ENCODE peak calls at places on chromosomes 4 and X, in ten cellular contexts. T is heart right ventricle, M is cardiac muscle cell, F is endothelial cell of umbilical vein, A is tibial nerve, K is psoas muscle, U is breast epithelium, L is thoracic aorta, Q is fibroblast of lung, C is A549. X is an unnamed sample. For H3K4me1, the result is how much of the 10 kb centered on the place peaks cover.

GRCh38 chr4:23890369-23891063 is 669 bp upstream of the PPARGC1A start:
- DNase-seq in Q (no peak), U (no peak), T (no peak), K (no peak), C (no peak), M (peak), L (no peak), A (no peak), F (no peak), X (no peak)

GRCh38 chrX:20515841-20516461 is 249.2 kb upstream of the RPS6KA3 start:
- DNase-seq in Q (peak), F (peak), L (no peak), U (no peak), T (no peak), M (peak), A (no peak), K (no peak), C (peak), X (no peak)

GRCh38 chr4:160159457-160159856 is 1056.6 kb downstream of the RAPGEF2 start:
- DNase-seq in A (no peak), F (no peak), M (no peak), Q (no peak), U (no peak), C (no peak), L (no peak), K (no peak), T (no peak), X (no peak)

GRCh38 chrX:16196829-16197228 is 29.5 kb downstream of the MAGEB17 start:
- DNase-seq in F (no peak), T (no peak), K (no peak), U (no peak), C (no peak), M (no peak), A (no peak), Q (no peak), L (no peak), X (no peak)

GRCh38 chrX:103565197-103565596 is 20.1 kb upstream of the TCEAL4 start:
- DNase-seq in Q (no peak), A (no peak), L (no peak), F (no peak), T (no peak), U (no peak), K (no peak), M (peak), C (no peak), X (no peak)

GRCh38 chr4:78653655-78654054 is 102.1 kb downstream of the ANXA3 start:
- DNase-seq in M (no peak), T (no peak), Q (peak), A (no peak), K (no peak), U (no peak), L (no peak), F (peak), C (no peak), X (no peak)

GRCh38 chr4:10456270-10457254 is 664 bp downstream of the ZNF518B start:
- DNase-seq in A (no peak), F (peak), Q (peak), K (peak), U (no peak), L (no peak), T (peak), C (peak), M (peak), X (no peak)

GRCh38 chr4:152606800-152607577 is 71.1 kb upstream of the FBXW7 start:
- DNase-seq in L (no peak), F (no peak), M (no peak), A (no peak), Q (no peak), K (no peak), T (no peak), U (no peak), C (no peak), X (peak)

GRCh38 chr4:55866290-55866907 is 13.0 kb downstream of the EXOC1 start:
- DNase-seq in M (peak), L (no peak), F (peak), K (no peak), T (no peak), Q (peak), U (no peak), C (peak), A (no peak), X (no peak)

DNA sequence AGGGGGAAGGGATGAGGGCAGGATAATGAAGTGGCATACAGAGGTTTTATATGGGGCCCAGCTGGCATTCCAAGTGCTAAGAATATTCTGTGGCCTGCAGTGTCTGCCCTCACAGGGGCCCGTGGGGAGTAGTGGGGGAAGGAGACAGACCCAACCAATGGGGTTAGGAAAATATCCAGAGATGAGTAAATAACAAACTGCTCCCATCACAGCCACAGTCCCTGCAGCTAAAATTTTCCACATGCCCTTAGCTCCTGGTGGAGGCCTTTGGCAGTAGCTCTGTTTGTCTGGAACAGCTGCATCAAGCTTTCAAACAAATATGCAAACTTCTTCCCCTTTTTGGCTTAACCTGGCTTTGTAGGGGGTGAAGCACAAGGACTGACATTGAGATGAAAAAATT is 3.1 kb downstream of the SRPX2 start:
- DNase-seq in M (peak), A (no peak), L (no peak), C (no peak), K (no peak), T (no peak), U (no peak), Q (peak), F (peak), X (no peak)
- H3K4me1 ChIP-seq in M (under half), A (under half), L (under half), C (half or more), K (under half), T (under half), U (under half), Q (under half), F (half or more), X (under half)

GRCh38 chr4:3207531-3208037 is 41.4 kb upstream of the MSANTD1 start:
- DNase-seq in U (peak), T (no peak), C (no peak), Q (no peak), L (no peak), F (peak), M (peak), K (no peak), A (no peak), X (no peak)
- H3K27ac ChIP-seq in U (no peak), T (no peak), C (no peak), Q (no peak), L (no peak), F (no peak), M (no peak), K (no peak), A (no peak), X (no peak)

DNA sequence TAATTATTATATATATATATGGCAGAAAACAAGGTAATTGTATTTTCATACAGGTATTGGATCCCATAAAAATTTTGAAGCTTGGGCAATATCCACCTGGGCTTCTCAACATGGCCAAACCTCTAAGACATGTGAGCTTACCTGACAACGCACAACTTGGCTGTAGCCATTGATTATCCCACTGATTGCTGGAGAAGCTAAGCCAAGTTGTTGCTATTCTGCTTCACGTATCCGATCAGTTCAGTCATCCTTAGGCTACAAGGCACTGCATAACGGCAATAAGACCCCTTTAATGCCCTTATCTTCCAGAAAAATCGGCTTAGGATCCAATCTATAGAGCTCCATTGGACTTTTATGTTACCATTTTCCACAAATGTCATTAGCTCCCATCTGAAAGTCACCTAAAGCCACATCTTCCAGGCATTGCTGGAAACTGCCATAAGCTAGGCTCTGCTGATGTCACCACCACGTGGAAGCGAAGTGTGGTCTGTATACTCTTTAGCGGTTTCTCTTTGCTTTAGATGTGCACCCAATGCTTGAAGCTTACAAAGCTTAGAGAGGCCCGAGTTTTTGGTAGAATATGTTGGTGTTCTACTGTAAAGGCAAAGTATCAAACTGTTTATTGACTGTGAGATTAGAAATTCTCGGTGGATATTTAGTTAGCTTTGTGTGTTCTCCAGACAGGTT is 163.1 kb downstream of the CPE start:
- DNase-seq in L (no peak), M (no peak), Q (no peak), K (no peak), C (no peak), T (no peak), U (no peak), A (no peak), F (no peak), X (no peak)
- H3K4me1 ChIP-seq in L (under half), M (under half), Q (under half), K (under half), C (under half), T (under half), U (under half), A (under half), F (under half), X (under half)

DNA sequence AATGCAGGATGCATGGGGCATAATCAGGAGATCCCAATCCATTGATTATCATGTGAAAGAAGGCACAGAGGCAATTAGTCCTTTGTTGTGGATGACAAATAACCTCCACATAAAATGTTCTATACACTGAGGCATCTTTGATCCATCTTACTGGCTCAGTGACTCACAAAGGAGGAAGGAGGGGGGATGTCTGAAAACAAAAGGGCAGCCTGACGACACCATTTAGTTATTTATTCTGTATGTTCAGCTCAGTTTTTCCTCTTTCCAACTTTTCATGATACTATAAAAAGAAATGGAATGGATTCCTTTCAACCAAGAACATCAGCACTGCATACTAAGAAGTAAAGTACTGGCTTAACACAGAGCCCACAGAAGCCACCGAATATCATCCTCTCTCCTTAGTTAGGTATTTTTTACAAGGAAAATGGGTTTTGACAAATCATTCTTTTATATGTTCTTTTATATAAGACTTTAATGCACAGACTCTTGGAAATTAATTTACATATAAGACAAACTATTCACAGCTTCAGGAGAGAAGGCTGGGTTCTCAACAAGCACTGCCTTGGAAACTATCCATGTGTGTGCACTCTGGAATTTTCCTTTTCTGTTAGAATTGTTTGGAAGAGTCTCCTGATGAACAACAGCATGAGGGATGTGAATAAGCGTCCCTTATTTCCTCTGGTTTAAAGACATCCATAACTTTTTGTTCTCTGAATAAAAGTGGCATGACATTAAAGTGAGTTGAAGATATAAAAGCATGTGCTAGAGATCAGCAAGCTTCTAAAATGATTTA is 135.6 kb downstream of the TSPAN5 start:
- DNase-seq in U (no peak), A (no peak), C (peak), M (peak), Q (peak), T (no peak), L (no peak), F (peak), K (no peak), X (no peak)
- H3K27ac ChIP-seq in U (no peak), A (no peak), C (peak), M (peak), Q (peak), T (no peak), L (no peak), F (peak), K (no peak), X (no peak)

GRCh38 chr4:72360075-72360474 is 208.9 kb downstream of the ADAMTS3 start:
- DNase-seq in C (no peak), F (no peak), Q (no peak), T (no peak), K (no peak), M (no peak), U (no peak), L (no peak), A (no peak), X (no peak)

GRCh38 chr4:72365981-72366380 is 203.0 kb downstream of the ADAMTS3 start:
- DNase-seq in U (no peak), K (no peak), T (no peak), A (no peak), M (no peak), L (no peak), F (no peak), C (no peak), Q (no peak), X (no peak)

GRCh38 chr4:72366601-72367000 is 202.4 kb downstream of the ADAMTS3 start:
- DNase-seq in M (no peak), L (no peak), C (no peak), U (no peak), A (no peak), K (no peak), Q (no peak), F (no peak), T (no peak), X (no peak)

GRCh38 chr4:72365016-72365415 is 204.0 kb downstream of the ADAMTS3 start:
- DNase-seq in L (no peak), T (no peak), F (no peak), K (no peak), M (no peak), C (no peak), Q (no peak), U (no peak), A (no peak), X (no peak)
- H3K4me1 ChIP-seq in L (under half), T (under half), F (under half), K (under half), M (under half), C (under half), Q (under half), U (under half), A (under half), X (under half)

DNA sequence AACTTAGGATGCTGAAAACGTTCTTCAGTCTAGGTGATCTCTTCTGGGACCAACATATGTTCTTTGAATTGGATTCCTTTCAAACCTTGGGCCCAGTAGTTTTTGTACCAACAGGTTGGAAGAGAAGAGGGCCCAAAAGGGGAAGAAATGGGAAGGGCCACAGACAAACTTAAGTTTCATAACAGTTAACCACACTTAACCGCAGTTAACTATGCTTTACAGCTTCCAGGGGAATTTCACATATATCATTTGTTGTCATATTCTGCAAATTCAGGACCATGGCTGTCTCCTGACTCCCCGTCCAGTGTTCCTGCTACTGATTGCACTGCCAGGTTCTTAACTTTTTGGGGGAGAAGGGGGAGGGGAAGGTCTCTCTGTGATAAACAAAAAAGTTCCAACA is 34.6 kb downstream of the RTL5 start:
- DNase-seq in C (no peak), L (no peak), Q (no peak), A (no peak), U (no peak), T (no peak), F (no peak), M (no peak), K (no peak), X (no peak)
- H3K27ac ChIP-seq in C (no peak), L (no peak), Q (no peak), A (no peak), U (no peak), T (no peak), F (no peak), M (no peak), K (no peak), X (no peak)

GRCh38 chr4:73902038-73902637 is 32.9 kb downstream of the CXCL1 start:
- DNase-seq in T (no peak), L (no peak), Q (peak), M (no peak), A (no peak), K (no peak), C (no peak), F (no peak), U (no peak), X (no peak)
- H3K4me1 ChIP-seq in T (under half), L (under half), Q (under half), M (under half), A (under half), K (under half), C (under half), F (under half), U (under half), X (under half)